ENCODE peak calls at places on chromosomes 3 and 15, in four cellular contexts. H, U, O and R are unnamed samples.

GRCh38 chr3:41173926-41174702 is 25.2 kb upstream of the CTNNB1 start:
- DNase-seq in O (no peak), H (no peak), U (no peak), R (no peak)

GRCh38 chr3:11532865-11533490 is 110.7 kb downstream of the VGLL4 start:
- DNase-seq in O (no peak), H (no peak), U (no peak), R (no peak)

GRCh38 chr3:29385056-29385455 is 104.2 kb downstream of the RBMS3 start:
- DNase-seq in O (no peak), U (no peak), H (no peak), R (no peak)

GRCh38 chr3:121330586-121330985 is 215.2 kb downstream of the POLQ start:
- DNase-seq in O (no peak), U (no peak), H (no peak), R (no peak)

GRCh38 chr3:78398401-78398800 is 1358.5 kb downstream of the ROBO2 start:
- DNase-seq in U (no peak), H (no peak), O (no peak), R (no peak)

GRCh38 chr3:124792341-124793034 is 62.2 kb downstream of the UMPS start:
- DNase-seq in H (no peak), U (no peak), O (no peak), R (no peak)

GRCh38 chr3:111130827-111131226 is 59.2 kb downstream of the NECTIN3 start:
- DNase-seq in H (no peak), U (no peak), O (no peak), R (no peak)

GRCh38 chr3:25727316-25727715 is 55.9 kb downstream of the NGLY1 start:
- DNase-seq in U (no peak), H (no peak), O (no peak), R (no peak)

GRCh38 chr15:70299931-70300858 is 202.5 kb upstream of the TLE3 start:
- DNase-seq in U (no peak), O (peak; percentile 87), H (no peak), R (peak; percentile 45)

GRCh38 chr3:150177673-150178378 is 207.1 kb upstream of the PFN2 start:
- DNase-seq in U (no peak), O (no peak), H (no peak), R (no peak)

GRCh38 chr3:197456271-197457091 is 99.3 kb downstream of the BDH1 start:
- DNase-seq in H (peak; percentile 67), U (peak; percentile 64), O (peak; percentile 88), R (peak; percentile 86)

GRCh38 chr3:137263982-137264777 is 306.4 kb downstream of the IL20RB start:
- DNase-seq in U (no peak), O (no peak), H (no peak), R (no peak)

GRCh38 chr3:134601539-134602439 is 49.0 kb downstream of the KY start:
- DNase-seq in H (no peak), O (no peak), U (no peak), R (no peak)

GRCh38 chr3:15797600-15798303 is at the start of gene ANKRD28:
- DNase-seq in U (no peak), H (peak; percentile 76), O (no peak), R (no peak)

GRCh38 chr3:176872771-176873209 is 324.5 kb downstream of the TBL1XR1 start:
- DNase-seq in U (peak; percentile 24), H (peak; percentile 44), O (no peak), R (peak; percentile 52)

GRCh38 chr3:192824313-192824712 is 93.3 kb downstream of the MB21D2 start:
- DNase-seq in O (no peak), U (no peak), H (no peak), R (no peak)

GRCh38 chr3:100982710-100983109 is 10.5 kb downstream of the ABI3BP start:
- DNase-seq in U (peak; percentile 13), O (no peak), H (no peak), R (no peak)

GRCh38 chr3:190586631-190587000 is 72.7 kb downstream of the IL1RAP start:
- DNase-seq in H (no peak), U (no peak), O (no peak), R (no peak)

DNA sequence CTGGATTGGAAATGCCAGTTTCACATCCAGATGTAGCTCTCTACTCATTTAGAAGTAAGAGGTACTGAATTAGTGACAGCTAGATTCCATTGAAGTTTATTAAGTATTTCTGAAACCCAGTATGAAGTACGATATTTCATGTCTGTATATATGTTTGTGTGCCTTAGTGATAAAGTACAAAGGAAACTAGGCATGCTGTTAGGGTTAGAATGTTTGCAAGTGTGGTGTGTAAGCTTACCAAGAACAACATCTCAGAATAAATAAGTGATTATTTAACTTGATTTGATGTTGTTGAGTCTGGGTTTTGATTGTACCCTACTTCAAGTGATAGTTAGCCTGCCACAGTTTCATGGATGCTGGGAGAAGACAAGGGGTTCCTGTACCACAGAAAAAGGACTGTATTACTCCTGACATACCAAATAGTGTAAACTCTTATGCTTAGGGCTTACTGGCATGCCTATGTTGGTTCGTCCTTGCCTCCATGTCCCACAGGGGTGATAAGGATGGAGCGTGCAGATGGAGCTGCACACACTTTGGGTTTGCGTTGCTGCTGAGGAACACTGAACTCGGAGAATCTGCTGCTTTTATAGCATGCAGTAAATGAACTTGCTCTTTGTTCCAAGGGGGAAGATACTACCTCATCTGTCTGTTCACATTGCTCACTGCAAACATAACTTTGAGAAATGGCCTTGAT is 43.6 kb downstream of the FNDC3B start:
- DNase-seq in U (no peak), O (no peak), H (no peak), R (no peak)
- TF ChIP-seq POLR2AphosphoS5 in U (no peak), O (no peak), H (peak; percentile 40), R (no peak)

GRCh38 chr15:99928429-99928981 is 195.3 kb upstream of the LYSMD4 start:
- DNase-seq in O (peak; percentile 97), U (peak; percentile 77), H (peak; percentile 71), R (peak; percentile 86)
- TF ChIP-seq POLR2AphosphoS5 in O (peak; percentile 38), U (peak; percentile 2), H (no peak), R (peak; percentile 31)

GRCh38 chr3:183807329-183807728 is 18.0 kb downstream of the MAP6D1 start:
- DNase-seq in U (no peak), H (no peak), O (peak; percentile 29), R (no peak)

GRCh38 chr3:183808355-183808754 is 17.0 kb downstream of the MAP6D1 start:
- DNase-seq in U (no peak), O (no peak), H (no peak), R (no peak)

GRCh38 chr3:183807881-183808280 is 17.5 kb downstream of the MAP6D1 start:
- DNase-seq in O (peak; percentile 54), U (no peak), H (no peak), R (no peak)

GRCh38 chr3:183810643-183811594 is 14.5 kb downstream of the MAP6D1 start:
- DNase-seq in O (peak; percentile 24), H (no peak), U (no peak), R (no peak)

GRCh38 chr3:183809209-183809608 is 16.2 kb downstream of the MAP6D1 start:
- DNase-seq in H (no peak), U (no peak), O (no peak), R (no peak)
- TF ChIP-seq POLR2AphosphoS5 in H (no peak), U (no peak), O (no peak), R (no peak)

DNA sequence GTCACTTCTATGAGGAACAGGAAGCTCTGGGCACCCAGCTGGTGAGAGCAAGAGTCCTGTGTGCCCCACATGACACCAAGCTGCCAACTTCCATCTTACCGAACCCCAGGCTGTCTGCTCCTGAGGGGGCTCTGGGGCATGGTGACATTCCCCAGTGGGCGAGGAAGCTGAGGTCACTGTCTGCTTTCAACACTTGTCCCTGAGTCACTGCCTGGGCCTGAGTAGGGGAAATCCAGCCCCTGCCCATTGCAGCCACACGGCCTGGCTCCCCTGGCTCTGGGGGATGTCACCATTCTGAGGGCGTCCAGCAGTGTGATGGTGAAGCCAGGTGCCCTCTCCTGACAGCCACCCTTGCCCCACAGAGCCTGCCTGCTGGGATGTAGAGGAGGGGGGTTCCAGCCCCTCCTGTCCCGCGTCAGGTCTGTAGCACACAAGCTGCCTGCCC is 69.7 kb upstream of the GATM start:
- DNase-seq in O (peak; percentile 63), U (no peak), H (peak; percentile 60), R (no peak)
- TF ChIP-seq POLR2AphosphoS5 in O (no peak), U (no peak), H (no peak), R (no peak)

GRCh38 chr3:20040476-20041196 is 390 bp downstream of the KAT2B start:
- DNase-seq in U (peak; percentile 87), H (peak; percentile 86), O (peak; percentile 96), R (peak; percentile 75)

GRCh38 chr3:20039765-20040475 is at the start of gene KAT2B:
- DNase-seq in O (peak; percentile 97), U (peak; percentile 79), H (peak; percentile 82), R (peak; percentile 73)

GRCh38 chr3:20042331-20042730 is 2.1 kb downstream of the KAT2B start:
- DNase-seq in O (no peak), U (no peak), H (no peak), R (no peak)

GRCh38 chr3:20039082-20039764 is 1.0 kb upstream of the KAT2B start:
- DNase-seq in U (no peak), O (no peak), H (no peak), R (no peak)

DNA sequence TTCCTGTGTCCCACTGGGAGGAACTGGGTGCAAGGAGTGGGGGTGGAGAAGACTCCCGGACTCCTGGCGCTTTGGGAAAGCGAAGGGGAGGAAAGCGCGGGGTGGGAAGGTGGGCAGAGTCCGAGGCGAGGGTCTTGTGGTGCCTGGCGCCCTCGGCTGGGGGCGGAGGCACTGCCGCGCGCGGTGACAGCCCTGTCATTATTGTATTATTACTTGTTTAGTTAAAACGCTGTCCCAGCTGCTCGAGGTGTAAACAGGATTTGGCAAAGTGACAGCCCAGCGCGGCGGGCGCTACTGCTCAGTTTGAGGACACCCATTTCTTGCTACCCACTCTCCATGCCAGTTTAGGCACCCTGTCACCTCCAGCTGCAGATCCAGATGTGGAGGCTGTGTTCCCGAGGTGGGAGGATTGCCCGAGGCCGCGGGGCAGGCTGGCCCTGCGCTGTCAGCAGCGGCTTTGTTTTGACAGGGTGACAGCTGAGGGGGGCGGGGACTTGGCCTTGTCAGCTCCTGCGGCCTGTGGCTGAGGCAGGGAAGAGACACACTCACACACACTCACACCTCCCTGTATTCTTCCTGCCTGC is 1.0 kb downstream of the KAT2B start:
- DNase-seq in U (peak; percentile 88), O (peak; percentile 96), H (peak; percentile 87), R (peak; percentile 87)
- TF ChIP-seq POLR2AphosphoS5 in U (peak; percentile 63), O (peak; percentile 80), H (no peak), R (peak; percentile 69)